ENCODE peak calls at places on chromosome 22, in four cellular contexts. H is PC-3, R is HepG2, I is K562. T is an unnamed sample.
A peak's percentile ranks its signal among the peaks of the same experiment; 100 is the strongest.

GRCh38 chr22:40331706-40332105 is 14.6 kb upstream of the ADSL start:
- DNase-seq in H (no peak), R (no peak), I (no peak), T (no peak)

GRCh38 chr22:37330200-37331033 is 48.1 kb downstream of the CYTH4 start:
- DNase-seq in H (peak; percentile 24), R (peak; percentile 88), I (peak; percentile 72), T (peak; percentile 87)

GRCh38 chr22:32473388-32473952 is 1.1 kb upstream of the FBXO7 start:
- DNase-seq in H (peak; percentile 71), R (peak; percentile 76), I (peak; percentile 41), T (peak; percentile 69)

GRCh38 chr22:50665738-50666137 is 6.9 kb upstream of the SHANK3 start:
- DNase-seq in H (no peak), R (no peak), I (no peak), T (peak; percentile 27)

GRCh38 chr22:33919591-33920501 is at the start of gene LARGE1:
- DNase-seq in H (no peak), R (peak; percentile 13), I (peak; percentile 3), T (peak; percentile 52)

GRCh38 chr22:20967697-20968201 is 694 bp downstream of the AIFM3 start:
- DNase-seq in H (no peak), R (no peak), I (peak; percentile 79), T (no peak)

GRCh38 chr22:20533879-20534265 is 26.5 kb downstream of the MED15 start:
- DNase-seq in H (no peak), R (no peak), I (no peak), T (no peak)

GRCh38 chr22:38262051-38262795 is 10.6 kb downstream of the TMEM184B start:
- DNase-seq in H (peak; percentile 42), R (peak; percentile 54), I (peak; percentile 57), T (peak; percentile 64)

GRCh38 chr22:33110562-33111163 is 52.5 kb upstream of the SYN3 start:
- DNase-seq in H (peak; percentile 4), R (no peak), I (no peak), T (no peak)

GRCh38 chr22:48976556-48977535 is 850.8 kb downstream of the BRD1 start:
- DNase-seq in H (no peak), R (peak; percentile 7), I (no peak), T (no peak)

GRCh38 chr22:49996532-49997220 is 15.9 kb downstream of the IL17REL start:
- DNase-seq in H (no peak), R (no peak), I (no peak), T (no peak)

GRCh38 chr22:46057762-46058420 is 80.9 kb upstream of the WNT7B start:
- DNase-seq in H (peak; percentile 84), R (no peak), I (no peak), T (peak; percentile 89)

GRCh38 chr22:38531251-38531956 is 25.3 kb upstream of the DDX17 start:
- DNase-seq in H (no peak), R (no peak), I (no peak), T (no peak)

GRCh38 chr22:43203471-43203981 is 16.6 kb upstream of the TTLL12 start:
- DNase-seq in H (no peak), R (no peak), I (no peak), T (no peak)

GRCh38 chr22:50112151-50113118 is 22.6 kb downstream of the MOV10L1 start:
- DNase-seq in H (peak; percentile 25), R (no peak), I (no peak), T (no peak)

GRCh38 chr22:44242946-44243724 is 62.4 kb downstream of the PARVG start:
- DNase-seq in H (no peak), R (no peak), I (no peak), T (no peak)

GRCh38 chr22:35611200-35611890 is 5.8 kb downstream of the MB start:
- DNase-seq in H (no peak), R (no peak), I (no peak), T (no peak)

GRCh38 chr22:27226666-27227065 is 569.3 kb downstream of the MIAT start:
- DNase-seq in H (no peak), R (no peak), I (no peak), T (no peak)

GRCh38 chr22:45529966-45530575 is 27.4 kb downstream of the FBLN1 start:
- DNase-seq in H (no peak), R (no peak), I (no peak), T (no peak)

GRCh38 chr22:20435436-20436308 is 2.0 kb downstream of the SCARF2 start:
- DNase-seq in H (no peak), R (no peak), I (no peak), T (no peak)

GRCh38 chr22:50605349-50606074 is 4.9 kb downstream of the MAPK8IP2 start:
- DNase-seq in H (no peak), R (no peak), I (no peak), T (no peak)

DNA sequence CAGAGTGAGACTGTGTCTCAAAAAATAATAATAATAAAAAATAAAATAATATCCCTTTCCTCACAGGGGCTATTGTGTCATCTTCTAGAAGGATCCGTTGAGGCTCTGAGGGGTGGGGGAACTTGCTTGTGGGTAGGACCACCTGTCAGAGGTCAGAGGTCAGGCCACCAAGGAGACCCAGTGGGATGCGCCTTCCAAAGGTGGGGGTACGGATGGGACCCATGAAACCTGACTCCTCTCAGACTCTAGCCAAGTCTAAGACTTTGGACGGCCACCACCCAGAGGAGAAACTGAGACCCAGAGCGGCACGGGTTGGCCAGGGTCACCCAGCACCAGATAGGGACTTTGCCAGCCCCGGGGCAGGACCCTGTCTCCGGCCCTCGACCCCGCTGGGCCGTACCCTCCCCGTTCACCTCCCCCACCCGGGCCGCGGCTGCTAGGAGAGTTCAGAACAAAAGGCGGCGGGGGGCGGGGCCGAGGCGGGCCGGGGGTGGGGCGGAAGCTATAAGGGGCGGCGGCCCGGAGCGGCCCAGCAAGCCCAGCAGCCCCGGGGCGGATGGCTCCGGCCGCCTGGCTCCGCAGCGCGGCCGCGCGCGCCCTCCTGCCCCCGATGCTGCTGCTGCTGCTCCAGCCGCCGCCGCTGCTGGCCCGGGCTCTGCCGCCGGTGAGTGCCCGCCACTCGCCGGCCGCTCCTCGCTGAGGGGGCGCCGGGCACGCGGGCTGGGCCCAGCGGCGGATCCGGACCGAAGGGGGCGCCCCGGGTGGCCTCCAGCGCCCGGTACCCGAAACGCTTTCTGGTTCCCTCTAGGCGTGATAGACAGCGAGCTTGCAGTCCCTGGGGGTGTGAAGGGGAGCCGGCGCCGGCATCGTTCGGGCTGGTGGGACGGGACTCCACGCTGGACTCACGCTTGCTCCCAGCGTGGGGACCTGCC is at the start of gene MMP11:
- DNase-seq in H (peak; percentile 29), R (no peak), I (peak; percentile 83), T (peak; percentile 72)
- H2AFZ ChIP-seq in H (peak within 1 kb of the TSS; percentile 76), R (no peak within 1 kb of the TSS), I (peak within 1 kb of the TSS; percentile 97), T (peak within 1 kb of the TSS; percentile 68)

GRCh38 chr22:30289980-30290313 is 642 bp upstream of the CASTOR1 start:
- DNase-seq in H (no peak), R (no peak), I (no peak), T (no peak)
- H3K27ac ChIP-seq in H (no peak overlapping the region), R (no peak overlapping the region), I (no peak overlapping the region), T (peak overlapping the region; percentile 64)

GRCh38 chr22:47355776-47356432 is 593.5 kb downstream of the TBC1D22A start:
- DNase-seq in H (no peak), R (no peak), I (no peak), T (no peak)

GRCh38 chr22:47356433-47357011 is 594.1 kb downstream of the TBC1D22A start:
- DNase-seq in H (no peak), R (no peak), I (no peak), T (no peak)

GRCh38 chr22:47357086-47357485 is 594.6 kb downstream of the TBC1D22A start:
- DNase-seq in H (no peak), R (no peak), I (no peak), T (no peak)

GRCh38 chr22:47354668-47355387 is 592.4 kb downstream of the TBC1D22A start:
- DNase-seq in H (no peak), R (no peak), I (no peak), T (no peak)

DNA sequence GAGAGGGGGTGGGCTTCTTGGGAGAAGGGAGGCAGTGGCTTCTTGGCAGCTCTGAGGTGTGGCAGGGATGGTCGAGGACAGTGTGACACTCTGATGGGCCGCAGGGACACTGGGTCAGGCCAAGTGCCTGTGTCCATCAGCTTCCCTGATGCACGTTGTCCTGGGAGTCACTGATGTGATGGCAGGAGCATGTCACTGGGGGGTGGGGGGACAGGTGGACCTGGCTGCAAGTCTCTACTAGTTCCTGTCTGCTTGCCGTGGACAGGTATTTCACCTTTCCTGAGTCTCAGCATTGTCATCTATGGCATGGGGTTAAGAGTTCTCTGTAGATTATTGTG is 592.9 kb downstream of the TBC1D22A start:
- DNase-seq in H (no peak), R (no peak), I (no peak), T (no peak)
- TF ChIP-seq CTCF in H (no peak), R (no peak), I (no peak), T (no peak)

DNA sequence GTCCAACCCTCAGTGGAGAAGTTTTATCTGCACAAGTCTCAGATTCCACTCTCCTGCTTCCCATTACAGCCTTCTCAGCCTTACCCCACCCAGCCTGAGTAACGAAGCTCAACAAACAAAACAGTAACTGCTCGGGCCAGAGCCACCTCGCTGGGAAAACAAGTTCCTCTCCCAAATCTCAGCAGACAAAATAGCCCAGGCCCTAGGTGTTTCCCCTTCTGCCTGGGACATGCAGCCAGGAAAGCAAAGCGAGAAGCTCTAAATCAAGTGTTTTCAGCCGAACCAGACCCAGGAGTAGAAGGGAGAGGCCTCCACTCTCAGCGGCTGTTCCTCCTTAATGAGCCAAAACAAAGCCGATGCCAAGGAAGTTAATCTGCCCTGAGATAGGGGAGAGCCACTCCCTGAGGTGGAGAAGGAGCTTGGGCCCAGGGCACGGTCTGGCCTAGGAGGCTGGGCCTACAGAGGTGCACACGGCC is 44.0 kb downstream of the LIF start:
- DNase-seq in H (peak; percentile 78), R (no peak), I (no peak), T (no peak)
- H2AFZ ChIP-seq in H (no peak overlapping the region), R (no peak overlapping the region), I (no peak overlapping the region), T (no peak overlapping the region)

DNA sequence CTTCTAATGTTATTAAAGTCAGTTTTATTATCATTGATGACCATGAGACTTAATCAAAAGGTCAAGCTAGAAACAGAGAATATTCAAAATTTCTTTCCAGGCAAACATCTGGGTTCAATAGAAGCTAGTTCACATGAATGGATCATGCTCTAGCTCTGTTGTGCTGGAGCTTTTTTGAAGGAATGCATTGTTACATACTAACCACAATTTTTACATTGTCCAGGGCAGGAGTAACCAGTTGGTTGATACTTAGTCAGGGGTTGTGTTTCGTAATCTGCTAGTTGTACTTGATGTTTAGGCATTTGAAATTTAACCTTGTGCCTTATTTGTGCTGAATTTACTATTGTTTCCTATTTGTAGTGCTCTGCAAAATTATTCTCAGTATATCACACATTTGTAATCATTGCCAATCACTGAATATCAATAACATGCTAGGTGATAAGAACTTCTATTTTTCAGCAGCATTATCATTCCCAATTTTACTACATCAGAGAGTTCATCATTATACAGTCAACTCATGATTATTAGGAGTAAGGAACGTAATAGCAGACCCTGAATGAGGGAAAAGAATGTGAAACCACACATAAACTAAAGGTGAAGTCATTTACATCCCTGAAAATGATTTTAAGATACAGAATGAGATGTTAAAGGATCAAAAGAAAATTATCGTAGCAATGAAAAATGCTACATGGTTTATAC is 23.2 kb downstream of the NF2 start:
- DNase-seq in H (peak; percentile 82), R (peak; percentile 15), I (no peak), T (no peak)
- H3K27ac ChIP-seq in H (peak overlapping the region; percentile 88), R (no peak overlapping the region), I (no peak overlapping the region), T (no peak overlapping the region)

GRCh38 chr22:24232124-24232523 is 12.8 kb downstream of the GGT5 start:
- DNase-seq in H (no peak), R (no peak), I (no peak), T (no peak)

GRCh38 chr22:24231706-24232105 is 13.2 kb downstream of the GGT5 start:
- DNase-seq in H (no peak), R (no peak), I (no peak), T (no peak)

GRCh38 chr22:24232725-24233124 is 12.2 kb downstream of the GGT5 start:
- DNase-seq in H (no peak), R (no peak), I (no peak), T (no peak)

GRCh38 chr22:24233235-24233634 is 11.6 kb downstream of the GGT5 start:
- DNase-seq in H (no peak), R (no peak), I (no peak), T (no peak)

GRCh38 chr22:24230911-24231656 is 13.8 kb downstream of the GGT5 start:
- DNase-seq in H (no peak), R (no peak), I (peak; percentile 47), T (peak; percentile 61)
- TF ChIP-seq CTCF in H (peak; percentile 25), R (peak; percentile 61), I (peak; percentile 42), T (peak; percentile 69)

T was measured in OCI-LY7.